ENCODE peak calls at places on chromosomes 6 and 20, in seven cellular contexts. Z, I, U, O, J, F and T are unnamed samples.

GRCh38 chr6:28135393-28135792 is 6.3 kb upstream of the ZKSCAN8 start:
- DNase-seq in Z (no peak), U (no peak), O (no peak), I (no peak), F (no peak), J (no peak), T (no peak)

GRCh38 chr6:27545271-27546046 is 72.6 kb upstream of the ZNF184 start:
- DNase-seq in U (peak; percentile 90), O (peak; percentile 68), I (peak; percentile 76), F (no peak), J (peak; percentile 98), Z (peak; percentile 93), T (peak; percentile 76)

GRCh38 chr6:111677186-111677990 is 71.7 kb upstream of the TRAF3IP2 start:
- DNase-seq in Z (no peak), U (peak; percentile 61), J (no peak), O (no peak), F (no peak), I (no peak), T (no peak)

GRCh38 chr20:39941235-39941634 is 747.8 kb downstream of the MAFB start:
- DNase-seq in J (no peak), Z (no peak), I (no peak), O (no peak), U (no peak), F (no peak), T (no peak)

GRCh38 chr20:48769111-48769879 is 58.5 kb downstream of the PREX1 start:
- DNase-seq in U (no peak), F (no peak), O (no peak), Z (no peak), J (no peak), I (no peak), T (peak; percentile 38)

GRCh38 chr6:170102582-170103481 is 188.0 kb downstream of the DLL1 start:
- DNase-seq in U (no peak), Z (no peak), J (peak; percentile 36), I (no peak), F (no peak), O (no peak), T (no peak)

GRCh38 chr6:157569543-157569942 is 188.6 kb downstream of the ZDHHC14 start:
- DNase-seq in O (no peak), I (no peak), U (no peak), Z (no peak), J (no peak), F (no peak), T (no peak)

GRCh38 chr6:135693971-135694370 is 157.5 kb upstream of the PDE7B start:
- DNase-seq in F (no peak), Z (no peak), U (no peak), J (no peak), I (no peak), O (no peak), T (no peak)

GRCh38 chr6:44253307-44254101 is 3.8 kb downstream of the SLC35B2 start:
- DNase-seq in F (no peak), U (peak; percentile 70), Z (peak; percentile 53), I (no peak), J (peak; percentile 82), O (no peak), T (no peak)

GRCh38 chr6:131911951-131912350 is 39.2 kb downstream of the CCN2 start:
- DNase-seq in I (peak; percentile 58), O (no peak), F (no peak), U (no peak), Z (no peak), J (no peak), T (no peak)

GRCh38 chr20:44392776-44393607 is 37.5 kb downstream of the HNF4A start:
- DNase-seq in U (peak; percentile 55), J (no peak), I (no peak), Z (no peak), O (no peak), F (no peak), T (no peak)

GRCh38 chr6:147651249-147652063 is 143.0 kb downstream of the SAMD5 start:
- DNase-seq in J (no peak), I (peak; percentile 51), F (no peak), Z (peak; percentile 8), O (no peak), U (no peak), T (no peak)

GRCh38 chr6:85372188-85372914 is 77.5 kb upstream of the NT5E start:
- DNase-seq in F (no peak), J (no peak), Z (no peak), O (no peak), I (no peak), U (peak; percentile 16), T (no peak)

GRCh38 chr6:109373762-109374161 is 8.5 kb downstream of the CD164 start:
- DNase-seq in O (peak; percentile 89), I (no peak), J (no peak), U (no peak), F (no peak), Z (no peak), T (no peak)

GRCh38 chr6:138267971-138268895 is 49.9 kb upstream of the PBOV1 start:
- DNase-seq in I (no peak), F (no peak), O (no peak), U (peak; percentile 24), Z (no peak), J (no peak), T (no peak)

GRCh38 chr6:138258991-138259390 is 40.7 kb upstream of the PBOV1 start:
- DNase-seq in Z (no peak), J (no peak), U (peak; percentile 77), O (no peak), F (no peak), I (no peak), T (no peak)

GRCh38 chr6:138264372-138264880 is 46.1 kb upstream of the PBOV1 start:
- DNase-seq in F (no peak), O (no peak), Z (no peak), J (no peak), I (no peak), U (peak; percentile 15), T (no peak)

GRCh38 chr6:138266095-138266494 is 47.8 kb upstream of the PBOV1 start:
- DNase-seq in U (no peak), Z (no peak), F (no peak), J (no peak), O (no peak), I (no peak), T (no peak)

GRCh38 chr6:138263963-138264362 is 45.7 kb upstream of the PBOV1 start:
- DNase-seq in O (no peak), J (no peak), F (no peak), Z (no peak), I (no peak), U (no peak), T (no peak)
- TF ChIP-seq RFX5 in O (no peak), J (no peak), F (no peak), Z (no peak), I (no peak), U (no peak), T (no peak)

GRCh38 chr6:5318617-5319016 is 57.3 kb downstream of the FARS2 start:
- DNase-seq in J (no peak), F (no peak), U (no peak), Z (no peak), O (no peak), I (no peak), T (no peak)

GRCh38 chr6:5315883-5316282 is 54.6 kb downstream of the FARS2 start:
- DNase-seq in U (no peak), Z (no peak), O (no peak), J (no peak), I (peak; percentile 89), F (peak; percentile 56), T (no peak)

GRCh38 chr6:5316946-5317345 is 55.6 kb downstream of the FARS2 start:
- DNase-seq in U (no peak), F (no peak), Z (no peak), I (no peak), J (no peak), O (no peak), T (no peak)

GRCh38 chr6:5314191-5314865 is 53.0 kb downstream of the FARS2 start:
- DNase-seq in I (no peak), U (no peak), J (no peak), Z (no peak), O (no peak), F (no peak), T (no peak)
- TF ChIP-seq RFX5 in I (no peak), U (no peak), J (no peak), Z (no peak), O (no peak), F (no peak), T (no peak)

DNA sequence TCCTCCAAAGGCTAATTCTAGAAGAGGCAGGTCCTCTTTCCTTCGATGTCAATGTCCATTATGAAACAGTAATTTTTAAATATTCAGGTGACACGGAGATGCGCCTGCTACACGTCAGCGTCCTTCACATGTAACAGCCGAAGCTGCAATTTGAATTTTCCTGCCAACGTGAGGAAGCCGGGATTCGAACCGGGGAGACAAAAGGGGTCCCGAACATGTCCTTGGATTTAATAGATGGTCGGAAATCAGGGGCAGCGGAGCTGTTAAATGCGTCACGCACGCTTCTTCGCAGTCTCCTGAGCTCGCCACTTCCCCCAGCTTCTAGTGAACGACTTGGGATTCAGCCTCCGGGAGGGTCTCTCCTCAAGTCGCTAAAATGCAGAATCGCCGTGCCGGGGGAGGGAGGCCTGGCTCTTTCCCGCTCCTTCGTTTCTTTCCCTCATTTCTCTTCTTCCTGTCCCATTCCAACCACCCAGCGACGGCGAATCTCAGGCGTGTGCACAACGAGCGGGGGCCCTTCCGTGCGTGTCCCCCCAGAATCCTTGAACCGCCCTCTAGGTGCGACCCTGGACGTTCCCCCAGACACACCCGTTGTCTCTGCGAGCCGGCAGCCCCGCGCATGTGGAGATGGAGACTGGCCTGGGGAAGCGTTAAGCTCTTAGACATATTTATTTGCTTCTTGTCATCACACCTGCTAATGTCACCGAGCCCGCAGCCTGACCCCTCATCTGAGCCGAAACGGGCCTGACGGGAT is 1.3 kb upstream of the FOXC1 start:
- DNase-seq in I (no peak), O (no peak), J (no peak), F (no peak), U (no peak), Z (no peak), T (no peak)
- TF ChIP-seq RFX5 in I (no peak), O (no peak), J (no peak), F (no peak), U (no peak), Z (no peak), T (no peak)

GRCh38 chr20:33757046-33757445 is 25.2 kb downstream of the ZNF341 start:
- DNase-seq in J (no peak), O (no peak), I (no peak), Z (no peak), F (no peak), U (no peak), T (no peak)

GRCh38 chr20:33751775-33752174 is 20.0 kb downstream of the ZNF341 start:
- DNase-seq in F (no peak), U (no peak), J (no peak), Z (no peak), I (no peak), O (no peak), T (no peak)

GRCh38 chr20:33753143-33753542 is 21.3 kb downstream of the ZNF341 start:
- DNase-seq in O (no peak), Z (no peak), J (no peak), U (no peak), F (no peak), I (no peak), T (no peak)

GRCh38 chr20:33757458-33757857 is 25.7 kb downstream of the ZNF341 start:
- DNase-seq in I (no peak), J (no peak), F (no peak), U (no peak), Z (no peak), O (no peak), T (no peak)

DNA sequence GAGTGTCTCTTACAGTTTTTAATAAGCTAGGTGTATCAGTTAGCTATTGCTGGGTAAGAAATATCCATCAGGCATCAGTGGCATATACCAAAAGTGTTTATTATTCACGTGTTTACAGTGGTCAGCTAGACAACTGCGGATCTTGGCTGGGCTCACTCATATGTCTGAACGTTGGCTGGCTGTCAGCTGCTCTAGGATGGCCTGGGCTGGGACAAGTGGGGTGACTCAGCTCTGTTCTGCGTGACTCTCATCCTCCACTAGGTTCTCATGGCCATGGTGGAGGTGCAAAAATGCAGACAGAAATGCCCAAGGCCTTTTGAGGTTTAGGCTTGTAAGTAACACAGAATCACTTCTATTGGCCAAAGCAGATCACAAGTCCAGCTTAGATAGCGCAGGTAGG is 22.0 kb downstream of the ZNF341 start:
- DNase-seq in I (peak; percentile 38), Z (no peak), U (no peak), O (no peak), F (no peak), J (no peak), T (no peak)
- TF ChIP-seq RFX5 in I (no peak), Z (no peak), U (no peak), O (no peak), F (no peak), J (no peak), T (no peak)